ENCODE peak calls at places on chromosomes 11 and 22, in six cellular contexts. F is astrocyte of the cerebellum, R is aorta, U is iris pigment epithelial cell, P is WERI-Rb-1, L is left ventricle myocardium inferior. H is an unnamed sample.

GRCh38 chr11:114395776-114396175 is 4.5 kb downstream of the C11orf71 start:
- DNase-seq in R (no peak), F (no peak), U (no peak), P (peak), L (no peak), H (no peak)

GRCh38 chr11:8717876-8718753 is 35.5 kb downstream of the RPL27A start:
- DNase-seq in R (peak), P (no peak), F (peak), U (peak), L (peak), H (peak)

GRCh38 chr11:117414724-117415123 is 87.1 kb downstream of the CEP164 start:
- DNase-seq in U (no peak), P (peak), R (no peak), F (no peak), L (no peak), H (no peak)

GRCh38 chr11:2477254-2477653 is 32.4 kb downstream of the KCNQ1 start:
- DNase-seq in R (no peak), F (no peak), U (no peak), P (no peak), L (no peak), H (no peak)

GRCh38 chr11:43903969-43904368 is 23.3 kb downstream of the ALKBH3 start:
- DNase-seq in L (no peak), F (no peak), U (no peak), R (no peak), P (no peak), H (no peak)

GRCh38 chr11:94652735-94653284 is 85.6 kb downstream of the PIWIL4 start:
- DNase-seq in F (no peak), P (no peak), L (no peak), U (no peak), R (no peak), H (no peak)

GRCh38 chr22:49210606-49211005 is 617.1 kb downstream of the BRD1 start:
- DNase-seq in F (no peak), U (no peak), L (peak), R (no peak), P (no peak), H (peak)

GRCh38 chr11:108324587-108324986 is 101.7 kb downstream of the ATM start:
- DNase-seq in P (no peak), L (no peak), U (peak), R (no peak), F (no peak), H (no peak)

GRCh38 chr11:28090052-28090749 is 17.8 kb downstream of the KIF18A start:
- DNase-seq in R (no peak), F (no peak), L (no peak), U (peak), P (no peak), H (no peak)